ENCODE peak calls at places on chromosome 22, in eight cellular contexts. One of them, this sample, is unnamed.

GRCh38 chr22:35605787-35606492 is 11.2 kb downstream of the MB start:
- DNase-seq in stimulated activated CD8-positive, alpha-beta memory T cell treated with anti-CD3 and anti-CD28 coated beads, Interleukin-15, amount 100 ng/mL, for 4 hours: no peak
- DNase-seq in stimulated activated CD4-positive, alpha-beta T cell treated with anti-CD3 and anti-CD28 coated beads, Interleukin-12 subunit alpha, Interleukin-12 subunit beta, amount 100 ng/mL, for 24 hours: no peak
- DNase-seq in OCI-LY7: no peak
- DNase-seq in NB4: no peak
- DNase-seq in A549: no peak
- DNase-seq in prostate gland: no peak
- DNase-seq in type B pancreatic cell: no peak
- DNase-seq in this sample: no peak

GRCh38 chr22:42939451-42939881 is 75.5 kb downstream of the PACSIN2 start:
- DNase-seq in stimulated activated CD8-positive, alpha-beta memory T cell treated with anti-CD3 and anti-CD28 coated beads, Interleukin-15, amount 100 ng/mL, for 4 hours: no peak
- DNase-seq in stimulated activated CD4-positive, alpha-beta T cell treated with anti-CD3 and anti-CD28 coated beads, Interleukin-12 subunit alpha, Interleukin-12 subunit beta, amount 100 ng/mL, for 24 hours: no peak
- DNase-seq in OCI-LY7: no peak
- DNase-seq in NB4: no peak
- DNase-seq in A549: peak
- DNase-seq in prostate gland: no peak
- DNase-seq in type B pancreatic cell: no peak
- DNase-seq in this sample: no peak

GRCh38 chr22:43186272-43187170 is at the start of gene TTLL12:
- DNase-seq in stimulated activated CD8-positive, alpha-beta memory T cell treated with anti-CD3 and anti-CD28 coated beads, Interleukin-15, amount 100 ng/mL, for 4 hours: peak
- DNase-seq in stimulated activated CD4-positive, alpha-beta T cell treated with anti-CD3 and anti-CD28 coated beads, Interleukin-12 subunit alpha, Interleukin-12 subunit beta, amount 100 ng/mL, for 24 hours: peak
- DNase-seq in OCI-LY7: peak
- DNase-seq in NB4: peak
- DNase-seq in A549: peak
- DNase-seq in prostate gland: peak
- DNase-seq in type B pancreatic cell: no peak
- DNase-seq in this sample: peak

GRCh38 chr22:29014773-29015172 is 46.9 kb downstream of the C22orf31 start:
- DNase-seq in stimulated activated CD8-positive, alpha-beta memory T cell treated with anti-CD3 and anti-CD28 coated beads, Interleukin-15, amount 100 ng/mL, for 4 hours: no peak
- DNase-seq in stimulated activated CD4-positive, alpha-beta T cell treated with anti-CD3 and anti-CD28 coated beads, Interleukin-12 subunit alpha, Interleukin-12 subunit beta, amount 100 ng/mL, for 24 hours: no peak
- DNase-seq in OCI-LY7: no peak
- DNase-seq in NB4: no peak
- DNase-seq in A549: no peak
- DNase-seq in prostate gland: no peak
- DNase-seq in type B pancreatic cell: no peak
- DNase-seq in this sample: no peak

GRCh38 chr22:30582788-30583575 is 8.5 kb upstream of the GAL3ST1 start:
- DNase-seq in stimulated activated CD8-positive, alpha-beta memory T cell treated with anti-CD3 and anti-CD28 coated beads, Interleukin-15, amount 100 ng/mL, for 4 hours: no peak
- DNase-seq in stimulated activated CD4-positive, alpha-beta T cell treated with anti-CD3 and anti-CD28 coated beads, Interleukin-12 subunit alpha, Interleukin-12 subunit beta, amount 100 ng/mL, for 24 hours: no peak
- DNase-seq in OCI-LY7: no peak
- DNase-seq in NB4: no peak
- DNase-seq in A549: no peak
- DNase-seq in prostate gland: no peak
- DNase-seq in type B pancreatic cell: no peak
- DNase-seq in this sample: no peak

GRCh38 chr22:47063606-47064005 is 301.2 kb downstream of the TBC1D22A start:
- DNase-seq in stimulated activated CD8-positive, alpha-beta memory T cell treated with anti-CD3 and anti-CD28 coated beads, Interleukin-15, amount 100 ng/mL, for 4 hours: no peak
- DNase-seq in stimulated activated CD4-positive, alpha-beta T cell treated with anti-CD3 and anti-CD28 coated beads, Interleukin-12 subunit alpha, Interleukin-12 subunit beta, amount 100 ng/mL, for 24 hours: no peak
- DNase-seq in OCI-LY7: no peak
- DNase-seq in NB4: no peak
- DNase-seq in A549: no peak
- DNase-seq in prostate gland: no peak
- DNase-seq in type B pancreatic cell: no peak
- DNase-seq in this sample: no peak

GRCh38 chr22:10741210-10741609 is 4786.8 kb upstream of the OR11H1 start:
- DNase-seq in stimulated activated CD8-positive, alpha-beta memory T cell treated with anti-CD3 and anti-CD28 coated beads, Interleukin-15, amount 100 ng/mL, for 4 hours: no peak
- DNase-seq in stimulated activated CD4-positive, alpha-beta T cell treated with anti-CD3 and anti-CD28 coated beads, Interleukin-12 subunit alpha, Interleukin-12 subunit beta, amount 100 ng/mL, for 24 hours: no peak
- DNase-seq in OCI-LY7: no peak
- DNase-seq in NB4: no peak
- DNase-seq in A549: no peak
- DNase-seq in prostate gland: no peak
- DNase-seq in type B pancreatic cell: no peak
- DNase-seq in this sample: no peak

GRCh38 chr22:37951305-37951704 is 2.1 kb downstream of the C22orf23 start:
- DNase-seq in stimulated activated CD8-positive, alpha-beta memory T cell treated with anti-CD3 and anti-CD28 coated beads, Interleukin-15, amount 100 ng/mL, for 4 hours: no peak
- DNase-seq in stimulated activated CD4-positive, alpha-beta T cell treated with anti-CD3 and anti-CD28 coated beads, Interleukin-12 subunit alpha, Interleukin-12 subunit beta, amount 100 ng/mL, for 24 hours: no peak
- DNase-seq in OCI-LY7: no peak
- DNase-seq in NB4: peak
- DNase-seq in A549: peak
- DNase-seq in prostate gland: no peak
- DNase-seq in type B pancreatic cell: no peak
- DNase-seq in this sample: no peak

GRCh38 chr22:29885610-29886009 is 2.6 kb downstream of the MTMR3 start:
- DNase-seq in stimulated activated CD8-positive, alpha-beta memory T cell treated with anti-CD3 and anti-CD28 coated beads, Interleukin-15, amount 100 ng/mL, for 4 hours: no peak
- DNase-seq in stimulated activated CD4-positive, alpha-beta T cell treated with anti-CD3 and anti-CD28 coated beads, Interleukin-12 subunit alpha, Interleukin-12 subunit beta, amount 100 ng/mL, for 24 hours: no peak
- DNase-seq in OCI-LY7: no peak
- DNase-seq in NB4: no peak
- DNase-seq in A549: no peak
- DNase-seq in prostate gland: no peak
- DNase-seq in type B pancreatic cell: no peak
- DNase-seq in this sample: no peak

GRCh38 chr22:29195964-29196666 is 9.6 kb upstream of the EMID1 start:
- DNase-seq in stimulated activated CD8-positive, alpha-beta memory T cell treated with anti-CD3 and anti-CD28 coated beads, Interleukin-15, amount 100 ng/mL, for 4 hours: no peak
- DNase-seq in stimulated activated CD4-positive, alpha-beta T cell treated with anti-CD3 and anti-CD28 coated beads, Interleukin-12 subunit alpha, Interleukin-12 subunit beta, amount 100 ng/mL, for 24 hours: no peak
- DNase-seq in OCI-LY7: no peak
- DNase-seq in NB4: no peak
- DNase-seq in A549: no peak
- DNase-seq in prostate gland: no peak
- DNase-seq in type B pancreatic cell: no peak
- DNase-seq in this sample: no peak

This sample was measured in activated naive CD4-positive, alpha-beta T cell treated with anti-CD3 and anti-CD28 coated beads, Interleukin-2, amount 50 U/mL, for 72 hours.